ENCODE peak calls at places on chromosome 18, in eight cellular contexts. C is GM12865; O is CD8-positive, alpha-beta memory T cell; U is AG10803; X is H7; V is right cardiac atrium; J is aorta; A is uterus. R is an unnamed sample.

GRCh38 chr18:24677011-24677410 is 216.6 kb downstream of the HRH4 start:
- DNase-seq in U (peak; percentile 40), V (no peak), X (no peak), J (no peak), C (no peak), O (no peak), A (no peak), R (no peak)

GRCh38 chr18:76588591-76589303 is 93.7 kb upstream of the ZNF516 start:
- DNase-seq in A (no peak), V (no peak), X (peak; percentile 47), J (no peak), U (no peak), O (no peak), C (no peak), R (peak; percentile 48)

GRCh38 chr18:9901377-9901776 is 12.4 kb upstream of the VAPA start:
- DNase-seq in O (no peak), J (no peak), C (no peak), U (no peak), X (no peak), V (peak; percentile 40), A (no peak), R (no peak)

GRCh38 chr18:63025251-63025710 is 294.3 kb downstream of the BCL2 start:
- DNase-seq in J (no peak), U (no peak), X (peak; percentile 75), A (peak; percentile 63), O (no peak), V (no peak), C (no peak), R (peak; percentile 85)

GRCh38 chr18:51345848-51346391 is 148.4 kb upstream of the MEX3C start:
- DNase-seq in O (no peak), A (no peak), U (no peak), V (no peak), J (no peak), X (no peak), C (no peak), R (no peak)

GRCh38 chr18:6363216-6363615 is 51.5 kb downstream of the L3MBTL4 start:
- DNase-seq in J (no peak), A (no peak), U (no peak), O (no peak), V (no peak), C (peak; percentile 82), X (no peak), R (no peak)

GRCh38 chr18:10750386-10751035 is 224.7 kb downstream of the NAPG start:
- DNase-seq in A (no peak), U (no peak), X (no peak), J (no peak), C (no peak), O (no peak), V (no peak), R (no peak)

GRCh38 chr18:75574197-75574596 is 146.7 kb upstream of the SMIM21 start:
- DNase-seq in A (no peak), O (no peak), U (peak; percentile 32), C (no peak), V (no peak), X (no peak), J (no peak), R (no peak)

GRCh38 chr18:30302181-30302580 is 740.4 kb downstream of the DSC3 start:
- DNase-seq in V (no peak), X (no peak), U (no peak), A (no peak), C (no peak), O (no peak), J (no peak), R (no peak)

GRCh38 chr18:13378150-13378549 is 159.6 kb downstream of the LDLRAD4 start:
- DNase-seq in J (no peak), C (no peak), U (no peak), X (no peak), O (no peak), A (no peak), V (no peak), R (peak; percentile 44)

GRCh38 chr18:80251700-80252099 is 4.4 kb upstream of the PARD6G start:
- DNase-seq in V (no peak), X (no peak), A (no peak), J (no peak), O (no peak), U (peak; percentile 33), C (no peak), R (peak; percentile 28)

GRCh38 chr18:71374294-71374693 is 1085.4 kb downstream of the SOCS6 start:
- DNase-seq in V (no peak), J (no peak), C (no peak), A (no peak), O (no peak), X (peak; percentile 4), U (no peak), R (peak; percentile 66)

GRCh38 chr18:46199515-46200147 is 95.4 kb downstream of the HAUS1 start:
- DNase-seq in J (no peak), X (no peak), A (no peak), U (peak; percentile 25), O (no peak), C (no peak), V (no peak), R (peak; percentile 56)

GRCh38 chr18:76491801-76492668 is 3.0 kb downstream of the ZNF516 start:
- DNase-seq in U (no peak), J (peak; percentile 69), C (peak; percentile 45), A (peak; percentile 50), O (peak; percentile 41), X (peak; percentile 67), V (peak; percentile 43), R (peak; percentile 79)

GRCh38 chr18:41936471-41937134 is 18.4 kb upstream of the PIK3C3 start:
- DNase-seq in O (no peak), A (no peak), V (no peak), J (no peak), C (peak; percentile 13), U (no peak), X (no peak), R (no peak)

GRCh38 chr18:59266459-59266858 is 6.8 kb downstream of the RAX start:
- DNase-seq in X (no peak), V (no peak), J (no peak), O (no peak), C (no peak), U (no peak), A (no peak), R (no peak)
- H3K4me3 ChIP-seq in X (no peak overlapping the region), V (no peak overlapping the region), J (no peak overlapping the region), O (no peak overlapping the region), C (no peak overlapping the region), U (no peak overlapping the region), A (no peak overlapping the region), R (no peak overlapping the region)

DNA sequence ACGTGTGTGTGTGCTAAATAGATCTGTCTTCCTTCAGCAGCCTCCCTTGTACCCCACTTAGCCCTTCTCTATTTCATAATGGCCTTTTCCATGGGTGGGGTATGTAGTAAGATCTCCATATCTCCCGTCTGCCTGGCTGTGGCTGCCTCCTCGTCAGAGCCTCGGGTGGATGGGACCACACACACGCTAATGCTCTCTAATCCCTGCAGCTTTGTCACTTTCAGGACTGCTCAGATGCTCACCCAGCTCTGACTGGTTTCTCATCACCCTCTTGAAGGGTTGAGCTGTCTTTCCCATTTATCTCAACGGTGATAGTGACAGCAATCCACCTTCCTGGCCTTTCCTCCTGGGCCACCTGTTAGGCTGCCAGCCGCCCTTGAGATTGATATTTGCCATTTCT is 95.3 kb downstream of the DCC start:
- DNase-seq in V (no peak), X (no peak), C (no peak), J (no peak), U (no peak), O (no peak), A (no peak), R (no peak)
- H3K4me3 ChIP-seq in V (no peak overlapping the region), X (no peak overlapping the region), C (no peak overlapping the region), J (no peak overlapping the region), U (no peak overlapping the region), O (no peak overlapping the region), A (no peak overlapping the region), R (no peak overlapping the region)

DNA sequence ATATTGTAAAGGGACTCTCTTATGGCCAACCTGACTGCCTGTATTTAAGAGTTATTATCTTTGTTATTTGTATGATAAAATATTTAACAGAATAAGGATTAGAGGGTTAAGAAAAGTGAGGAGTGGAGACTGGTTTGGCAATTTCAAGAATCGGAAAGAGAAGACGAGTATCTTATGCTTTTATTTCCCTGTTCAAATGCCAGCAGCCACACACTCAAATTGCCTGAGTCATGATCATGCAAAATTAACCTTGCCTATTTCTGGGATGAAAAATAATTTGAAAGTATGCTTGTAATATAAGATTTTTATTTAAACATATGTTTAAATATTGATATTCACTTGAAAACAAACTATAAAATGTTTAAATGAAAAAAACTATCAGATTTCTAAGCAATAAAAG is 188.6 kb downstream of the CD226 start:
- DNase-seq in J (no peak), O (no peak), U (peak; percentile 20), C (no peak), X (no peak), A (no peak), V (no peak), R (no peak)
- H3K4me3 ChIP-seq in J (no peak overlapping the region), O (no peak overlapping the region), U (no peak overlapping the region), C (no peak overlapping the region), X (no peak overlapping the region), A (no peak overlapping the region), V (no peak overlapping the region), R (no peak overlapping the region)

GRCh38 chr18:47284691-47285370 is 33.4 kb upstream of the SKOR2 start:
- DNase-seq in A (no peak), X (no peak), C (peak; percentile 21), U (no peak), J (no peak), V (no peak), O (no peak), R (no peak)
- H3K4me3 ChIP-seq in A (no peak overlapping the region), X (no peak overlapping the region), C (no peak overlapping the region), U (no peak overlapping the region), J (no peak overlapping the region), V (no peak overlapping the region), O (no peak overlapping the region), R (no peak overlapping the region)

GRCh38 chr18:12288406-12288762 is 19.7 kb upstream of the TUBB6 start:
- DNase-seq in V (no peak), J (no peak), X (peak; percentile 69), O (no peak), A (no peak), C (no peak), U (no peak), R (no peak)
- H3K4me3 ChIP-seq in V (peak overlapping the region; percentile 40), J (peak overlapping the region; percentile 3), X (peak overlapping the region; percentile 39), O (no peak overlapping the region), A (peak overlapping the region; percentile 33), C (no peak overlapping the region), U (peak overlapping the region; percentile 67), R (peak overlapping the region; percentile 84)

GRCh38 chr18:58512648-58513338 is 116.1 kb downstream of the ALPK2 start:
- DNase-seq in J (no peak), O (no peak), X (no peak), U (no peak), C (no peak), A (no peak), V (no peak), R (no peak)
- H3K4me3 ChIP-seq in J (no peak overlapping the region), O (no peak overlapping the region), X (no peak overlapping the region), U (no peak overlapping the region), C (no peak overlapping the region), A (no peak overlapping the region), V (no peak overlapping the region), R (no peak overlapping the region)